ENCODE peak calls at places on chromosomes 7 and 10, in five cellular contexts. One of them, this sample, is unnamed.

GRCh38 chr7:30469303-30469702 is 9.3 kb downstream of the NOD1 start:
- DNase-seq in NB4: no peak
- DNase-seq in brain microvascular endothelial cell: peak; percentile 100
- DNase-seq in thoracic aorta: peak; percentile 84
- DNase-seq in epithelial cell of esophagus: peak; percentile 95
- DNase-seq in this sample: peak; percentile 77

GRCh38 chr7:150406565-150407421 is 27.7 kb downstream of the ZNF775 start:
- DNase-seq in NB4: peak; percentile 59
- DNase-seq in brain microvascular endothelial cell: no peak
- DNase-seq in thoracic aorta: no peak
- DNase-seq in epithelial cell of esophagus: no peak
- DNase-seq in this sample: no peak

GRCh38 chr7:2524808-2525140 is 5.2 kb downstream of the LFNG start:
- DNase-seq in NB4: no peak
- DNase-seq in brain microvascular endothelial cell: no peak
- DNase-seq in thoracic aorta: no peak
- DNase-seq in epithelial cell of esophagus: no peak
- DNase-seq in this sample: no peak

GRCh38 chr7:106987777-106988176 is 56.7 kb upstream of the PRKAR2B start:
- DNase-seq in NB4: no peak
- DNase-seq in brain microvascular endothelial cell: no peak
- DNase-seq in thoracic aorta: no peak
- DNase-seq in epithelial cell of esophagus: no peak
- DNase-seq in this sample: no peak

GRCh38 chr7:121561717-121562116 is 165.6 kb upstream of the FAM3C start:
- DNase-seq in NB4: no peak
- DNase-seq in brain microvascular endothelial cell: no peak
- DNase-seq in thoracic aorta: no peak
- DNase-seq in epithelial cell of esophagus: peak; percentile 19
- DNase-seq in this sample: no peak

GRCh38 chr10:66629976-66630375 is 295.9 kb upstream of the LRRTM3 start:
- DNase-seq in NB4: no peak
- DNase-seq in brain microvascular endothelial cell: no peak
- DNase-seq in thoracic aorta: no peak
- DNase-seq in epithelial cell of esophagus: peak; percentile 31
- DNase-seq in this sample: no peak

GRCh38 chr10:22986771-22987542 is 59.1 kb downstream of the ARMC3 start:
- DNase-seq in NB4: peak; percentile 47
- DNase-seq in brain microvascular endothelial cell: no peak
- DNase-seq in thoracic aorta: no peak
- DNase-seq in epithelial cell of esophagus: peak; percentile 16
- DNase-seq in this sample: no peak

GRCh38 chr7:380226-380550 is 90.2 kb downstream of the FOXL3 start:
- DNase-seq in NB4: no peak
- DNase-seq in brain microvascular endothelial cell: no peak
- DNase-seq in thoracic aorta: no peak
- DNase-seq in epithelial cell of esophagus: no peak
- DNase-seq in this sample: no peak

GRCh38 chr10:59234194-59234593 is 57.8 kb downstream of the PHYHIPL start:
- DNase-seq in NB4: no peak
- DNase-seq in brain microvascular endothelial cell: no peak
- DNase-seq in thoracic aorta: no peak
- DNase-seq in epithelial cell of esophagus: no peak
- DNase-seq in this sample: no peak

GRCh38 chr7:157037028-157037427 is 26.6 kb upstream of the MNX1 start:
- DNase-seq in NB4: no peak
- DNase-seq in brain microvascular endothelial cell: no peak
- DNase-seq in thoracic aorta: no peak
- DNase-seq in epithelial cell of esophagus: no peak
- DNase-seq in this sample: no peak

GRCh38 chr10:80168111-80168511 is 35.6 kb downstream of the PLAC9 start:
- DNase-seq in NB4: no peak
- DNase-seq in brain microvascular endothelial cell: no peak
- DNase-seq in thoracic aorta: no peak
- DNase-seq in epithelial cell of esophagus: no peak
- DNase-seq in this sample: no peak

GRCh38 chr7:27129729-27130539 is 623 bp downstream of the HOXA4 start:
- DNase-seq in NB4: peak; percentile 80
- DNase-seq in brain microvascular endothelial cell: no peak
- DNase-seq in thoracic aorta: no peak
- DNase-seq in epithelial cell of esophagus: no peak
- DNase-seq in this sample: peak; percentile 22

GRCh38 chr7:157485961-157486510 is 149.2 kb downstream of the DNAJB6 start:
- DNase-seq in NB4: no peak
- DNase-seq in brain microvascular endothelial cell: no peak
- DNase-seq in thoracic aorta: no peak
- DNase-seq in epithelial cell of esophagus: no peak
- DNase-seq in this sample: no peak

GRCh38 chr10:33037726-33038125 is 79.7 kb upstream of the ITGB1 start:
- DNase-seq in NB4: no peak
- DNase-seq in brain microvascular endothelial cell: no peak
- DNase-seq in thoracic aorta: no peak
- DNase-seq in epithelial cell of esophagus: no peak
- DNase-seq in this sample: no peak

GRCh38 chr10:18352175-18352574 is 212.0 kb downstream of the CACNB2 start:
- DNase-seq in NB4: no peak
- DNase-seq in brain microvascular endothelial cell: no peak
- DNase-seq in thoracic aorta: no peak
- DNase-seq in epithelial cell of esophagus: no peak
- DNase-seq in this sample: no peak

GRCh38 chr7:127252380-127252718 is 392 bp downstream of the GRM8 start:
- DNase-seq in NB4: no peak
- DNase-seq in brain microvascular endothelial cell: no peak
- DNase-seq in thoracic aorta: no peak
- DNase-seq in epithelial cell of esophagus: no peak
- DNase-seq in this sample: no peak

GRCh38 chr10:63588436-63589180 is 67.4 kb downstream of the REEP3 start:
- DNase-seq in NB4: no peak
- DNase-seq in brain microvascular endothelial cell: no peak
- DNase-seq in thoracic aorta: no peak
- DNase-seq in epithelial cell of esophagus: peak; percentile 79
- DNase-seq in this sample: no peak

GRCh38 chr10:110535958-110536891 is 31.3 kb upstream of the SMC3 start:
- DNase-seq in NB4: peak; percentile 97
- DNase-seq in brain microvascular endothelial cell: peak; percentile 73
- DNase-seq in thoracic aorta: no peak
- DNase-seq in epithelial cell of esophagus: peak; percentile 53
- DNase-seq in this sample: no peak

GRCh38 chr7:29102554-29103151 is 43.7 kb downstream of the CPVL start:
- DNase-seq in NB4: peak; percentile 68
- DNase-seq in brain microvascular endothelial cell: peak; percentile 56
- DNase-seq in thoracic aorta: no peak
- DNase-seq in epithelial cell of esophagus: peak; percentile 57
- DNase-seq in this sample: no peak

GRCh38 chr10:104546756-104547155 is 94.3 kb upstream of the SORCS3 start:
- DNase-seq in NB4: peak; percentile 9
- DNase-seq in brain microvascular endothelial cell: no peak
- DNase-seq in thoracic aorta: no peak
- DNase-seq in epithelial cell of esophagus: no peak
- DNase-seq in this sample: no peak

GRCh38 chr10:77637986-77638765 is 568 bp upstream of the KCNMA1 start:
- DNase-seq in NB4: no peak
- DNase-seq in brain microvascular endothelial cell: no peak
- DNase-seq in thoracic aorta: no peak
- DNase-seq in epithelial cell of esophagus: peak; percentile 55
- DNase-seq in this sample: no peak

GRCh38 chr10:23095966-23096813 is 811 bp downstream of the MSRB2 start:
- DNase-seq in NB4: peak; percentile 60
- DNase-seq in brain microvascular endothelial cell: peak; percentile 34
- DNase-seq in thoracic aorta: peak; percentile 30
- DNase-seq in epithelial cell of esophagus: peak; percentile 43
- DNase-seq in this sample: peak; percentile 28

GRCh38 chr10:11713186-11713743 is 28.9 kb upstream of the ECHDC3 start:
- DNase-seq in NB4: peak; percentile 18
- DNase-seq in brain microvascular endothelial cell: peak; percentile 87
- DNase-seq in thoracic aorta: no peak
- DNase-seq in epithelial cell of esophagus: peak; percentile 61
- DNase-seq in this sample: no peak

GRCh38 chr7:142874409-142874808 is 11.1 kb downstream of the TRPV6 start:
- DNase-seq in NB4: no peak
- DNase-seq in brain microvascular endothelial cell: no peak
- DNase-seq in thoracic aorta: no peak
- DNase-seq in epithelial cell of esophagus: no peak
- DNase-seq in this sample: no peak

GRCh38 chr7:24572421-24573007 is 738 bp upstream of the PALS2 start:
- DNase-seq in NB4: peak; percentile 27
- DNase-seq in brain microvascular endothelial cell: peak; percentile 18
- DNase-seq in thoracic aorta: peak; percentile 11
- DNase-seq in epithelial cell of esophagus: peak; percentile 54
- DNase-seq in this sample: peak; percentile 31

GRCh38 chr7:113349339-113349738 is 231.0 kb upstream of the SMIM30 start:
- DNase-seq in NB4: no peak
- DNase-seq in brain microvascular endothelial cell: no peak
- DNase-seq in thoracic aorta: no peak
- DNase-seq in epithelial cell of esophagus: no peak
- DNase-seq in this sample: no peak

GRCh38 chr10:5582736-5583135 is 58.0 kb downstream of the CALML3 start:
- DNase-seq in NB4: no peak
- DNase-seq in brain microvascular endothelial cell: no peak
- DNase-seq in thoracic aorta: no peak
- DNase-seq in epithelial cell of esophagus: no peak
- DNase-seq in this sample: no peak
- TF ChIP-seq CTCF in NB4: no peak
- TF ChIP-seq CTCF in brain microvascular endothelial cell: peak; percentile 37
- TF ChIP-seq CTCF in thoracic aorta: no peak
- TF ChIP-seq CTCF in epithelial cell of esophagus: no peak
- TF ChIP-seq CTCF in this sample: no peak

GRCh38 chr10:84202349-84202748 is 8.0 kb downstream of the CDHR1 start:
- DNase-seq in NB4: no peak
- DNase-seq in brain microvascular endothelial cell: no peak
- DNase-seq in thoracic aorta: no peak
- DNase-seq in epithelial cell of esophagus: no peak
- DNase-seq in this sample: no peak

GRCh38 chr10:84200537-84201243 is 6.4 kb downstream of the CDHR1 start:
- DNase-seq in NB4: no peak
- DNase-seq in brain microvascular endothelial cell: no peak
- DNase-seq in thoracic aorta: no peak
- DNase-seq in epithelial cell of esophagus: no peak
- DNase-seq in this sample: no peak

GRCh38 chr10:84201682-84202081 is 7.3 kb downstream of the CDHR1 start:
- DNase-seq in NB4: no peak
- DNase-seq in brain microvascular endothelial cell: no peak
- DNase-seq in thoracic aorta: no peak
- DNase-seq in epithelial cell of esophagus: no peak
- DNase-seq in this sample: no peak

GRCh38 chr10:84198206-84198915 is 4.0 kb downstream of the CDHR1 start:
- DNase-seq in NB4: no peak
- DNase-seq in brain microvascular endothelial cell: no peak
- DNase-seq in thoracic aorta: no peak
- DNase-seq in epithelial cell of esophagus: no peak
- DNase-seq in this sample: no peak

GRCh38 chr10:84201244-84201606 is 6.9 kb downstream of the CDHR1 start:
- DNase-seq in NB4: no peak
- DNase-seq in brain microvascular endothelial cell: no peak
- DNase-seq in thoracic aorta: no peak
- DNase-seq in epithelial cell of esophagus: no peak
- DNase-seq in this sample: no peak
- TF ChIP-seq CTCF in NB4: peak; percentile 12
- TF ChIP-seq CTCF in brain microvascular endothelial cell: no peak
- TF ChIP-seq CTCF in thoracic aorta: no peak
- TF ChIP-seq CTCF in epithelial cell of esophagus: no peak
- TF ChIP-seq CTCF in this sample: no peak

DNA sequence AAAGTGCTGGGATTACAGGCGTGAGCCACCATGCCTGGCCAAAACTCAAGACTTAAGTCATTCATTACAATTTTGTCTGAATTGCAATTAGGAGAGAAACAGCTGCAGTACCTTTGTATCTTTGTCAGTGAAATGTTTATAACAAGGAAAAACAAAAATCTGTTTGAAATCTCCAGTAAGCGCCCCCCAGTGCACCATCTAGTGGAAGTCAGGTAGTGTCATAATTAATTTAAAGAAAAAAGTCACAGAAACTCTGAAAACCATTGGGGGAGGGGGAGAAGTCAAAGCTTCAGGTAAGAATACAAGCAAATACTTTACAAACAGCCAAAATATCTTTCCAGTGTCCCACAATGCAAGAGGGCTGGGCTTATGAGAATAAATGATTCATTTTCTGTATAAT is 2.8 kb downstream of the MPP7 start:
- DNase-seq in NB4: no peak
- DNase-seq in brain microvascular endothelial cell: no peak
- DNase-seq in thoracic aorta: no peak
- DNase-seq in epithelial cell of esophagus: peak; percentile 24
- DNase-seq in this sample: no peak
- TF ChIP-seq CTCF in NB4: no peak
- TF ChIP-seq CTCF in brain microvascular endothelial cell: peak; percentile 31
- TF ChIP-seq CTCF in thoracic aorta: no peak
- TF ChIP-seq CTCF in epithelial cell of esophagus: no peak
- TF ChIP-seq CTCF in this sample: no peak

DNA sequence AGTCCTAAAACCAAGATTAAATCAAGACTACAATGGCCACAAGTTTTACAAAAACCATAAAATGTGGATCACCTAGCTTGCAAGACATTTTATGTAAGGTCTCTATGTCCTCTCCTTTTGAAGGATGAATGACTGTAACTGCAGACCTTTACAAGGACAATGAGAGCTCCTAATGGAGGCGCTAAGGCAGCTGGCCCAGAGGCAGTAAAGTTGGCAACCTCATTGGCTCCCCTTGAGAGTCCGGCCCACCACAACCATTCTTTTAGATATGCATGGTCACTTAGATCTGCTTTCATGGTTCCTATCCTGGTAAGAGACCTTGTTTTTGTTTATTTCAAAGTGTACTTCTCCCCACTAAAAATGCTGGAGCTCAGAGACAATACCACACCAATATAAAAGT is 56.4 kb downstream of the FZD1 start:
- DNase-seq in NB4: no peak
- DNase-seq in brain microvascular endothelial cell: no peak
- DNase-seq in thoracic aorta: no peak
- DNase-seq in epithelial cell of esophagus: no peak
- DNase-seq in this sample: no peak
- TF ChIP-seq CTCF in NB4: no peak
- TF ChIP-seq CTCF in brain microvascular endothelial cell: no peak
- TF ChIP-seq CTCF in thoracic aorta: no peak
- TF ChIP-seq CTCF in epithelial cell of esophagus: no peak
- TF ChIP-seq CTCF in this sample: no peak

DNA sequence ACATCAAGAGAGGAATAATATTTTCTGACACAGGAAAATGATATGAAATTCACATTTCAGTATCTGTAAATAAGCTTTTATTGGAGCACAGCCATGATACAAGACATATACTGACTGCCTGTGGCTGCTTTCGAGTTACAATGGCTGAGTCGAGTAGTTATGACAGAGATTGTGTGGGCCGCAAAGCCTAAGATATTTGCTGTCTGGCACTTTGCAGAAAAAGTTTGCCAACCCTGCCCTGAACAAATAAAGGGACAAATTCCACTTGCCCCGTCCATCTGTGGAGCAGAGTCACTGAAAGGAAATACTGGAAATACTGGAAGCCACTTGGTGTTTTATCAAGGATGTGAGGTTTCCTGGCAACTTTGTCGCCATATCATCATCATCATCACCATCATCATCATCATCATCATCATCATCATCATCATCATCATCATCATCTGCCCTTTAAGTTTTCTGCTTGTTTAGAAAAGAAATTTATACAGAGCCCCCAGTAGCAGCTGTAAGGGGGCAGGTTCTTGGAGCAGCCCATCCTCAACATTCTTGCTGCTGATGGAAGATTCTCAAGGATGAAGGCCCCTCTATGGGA is 85.8 kb downstream of the TCF7L2 start:
- DNase-seq in NB4: no peak
- DNase-seq in brain microvascular endothelial cell: no peak
- DNase-seq in thoracic aorta: no peak
- DNase-seq in epithelial cell of esophagus: no peak
- DNase-seq in this sample: no peak
- TF ChIP-seq CTCF in NB4: no peak
- TF ChIP-seq CTCF in brain microvascular endothelial cell: no peak
- TF ChIP-seq CTCF in thoracic aorta: no peak
- TF ChIP-seq CTCF in epithelial cell of esophagus: no peak
- TF ChIP-seq CTCF in this sample: no peak